ENCODE peak calls at places on chromosomes 11 and 22, in nine cellular contexts. M, K, F, G, J, H, N, Y and L are unnamed samples.

GRCh38 chr11:131530411-131530810 is 160.0 kb downstream of the NTM start:
- DNase-seq in K (peak), J (no peak), N (no peak), F (no peak), M (no peak), H (no peak), Y (no peak), G (no peak), L (no peak)

GRCh38 chr11:102762414-102762813 is 18.0 kb downstream of the MMP10 start:
- DNase-seq in J (no peak), G (peak), Y (no peak), H (no peak), F (no peak), M (no peak), K (no peak), N (peak), L (no peak)

GRCh38 chr11:32829157-32829679 is 509 bp upstream of the PRRG4 start:
- DNase-seq in H (no peak), G (peak), J (no peak), Y (no peak), F (peak), M (no peak), N (no peak), K (no peak), L (no peak)

GRCh38 chr22:27476729-27477128 is 324.8 kb downstream of the MN1 start:
- DNase-seq in M (no peak), G (peak), K (no peak), F (no peak), J (no peak), Y (no peak), N (peak), H (no peak), L (no peak)

GRCh38 chr22:21074092-21074715 is 28.5 kb downstream of the LRRC74B start:
- DNase-seq in J (no peak), H (no peak), K (no peak), G (peak), Y (no peak), F (no peak), M (no peak), N (peak), L (no peak)

GRCh38 chr22:47616396-47617020 is 854.1 kb downstream of the TBC1D22A start:
- DNase-seq in J (no peak), N (no peak), F (no peak), Y (no peak), H (peak), G (no peak), K (no peak), M (peak), L (peak)

GRCh38 chr11:75024068-75024449 is 35.3 kb downstream of the NEU3 start:
- DNase-seq in K (peak), N (no peak), G (no peak), Y (no peak), J (no peak), F (no peak), H (no peak), M (no peak), L (no peak)

GRCh38 chr11:25119416-25119815 is 622.6 kb downstream of the LUZP2 start:
- DNase-seq in G (no peak), N (no peak), F (no peak), H (no peak), J (no peak), K (no peak), M (no peak), Y (no peak), L (no peak)

GRCh38 chr22:40452730-40453487 is 82.5 kb downstream of the SGSM3 start:
- DNase-seq in M (no peak), Y (no peak), G (no peak), F (no peak), N (no peak), K (no peak), H (no peak), J (no peak), L (no peak)

GRCh38 chr11:32176223-32176811 is 85.4 kb downstream of the RCN1 start:
- DNase-seq in K (peak), J (peak), Y (peak), M (peak), G (peak), N (peak), H (peak), F (peak), L (peak)

GRCh38 chr11:64016512-64016911 is 19.2 kb upstream of the FLRT1 start:
- DNase-seq in Y (no peak), F (no peak), H (no peak), N (no peak), M (no peak), G (no peak), J (no peak), K (no peak), L (no peak)

GRCh38 chr11:123674297-123674696 is 19.9 kb upstream of the SCN3B start:
- DNase-seq in J (no peak), G (peak), K (no peak), M (no peak), Y (no peak), F (no peak), N (peak), H (no peak), L (no peak)

GRCh38 chr11:17544181-17544622 is at the start of gene USH1C:
- DNase-seq in K (no peak), M (peak), H (no peak), G (no peak), J (peak), F (no peak), Y (no peak), N (peak), L (no peak)

GRCh38 chr22:27576815-27577564 is 224.6 kb downstream of the MN1 start:
- DNase-seq in F (no peak), H (no peak), G (no peak), Y (no peak), N (no peak), J (no peak), K (no peak), M (no peak), L (no peak)

GRCh38 chr11:17703951-17704350 is 15.4 kb upstream of the MYOD1 start:
- DNase-seq in M (no peak), F (no peak), H (no peak), K (no peak), G (no peak), J (no peak), N (peak), Y (no peak), L (no peak)

GRCh38 chr11:61839742-61840141 is 11.6 kb downstream of the FADS2 start:
- DNase-seq in G (no peak), F (no peak), N (no peak), Y (no peak), M (no peak), K (no peak), H (no peak), J (no peak), L (no peak)

GRCh38 chr11:108534274-108534882 is 36.2 kb upstream of the POGLUT3 start:
- DNase-seq in J (no peak), K (no peak), N (no peak), Y (no peak), H (no peak), M (no peak), F (no peak), G (no peak), L (no peak)

GRCh38 chr11:72552399-72552910 is 118.1 kb upstream of the CLPB start:
- DNase-seq in Y (no peak), G (no peak), H (no peak), N (no peak), K (no peak), M (no peak), F (no peak), J (no peak), L (no peak)

GRCh38 chr11:2932850-2933251 is 3.6 kb upstream of the PHLDA2 start:
- DNase-seq in F (no peak), N (no peak), G (peak), Y (no peak), K (no peak), M (no peak), J (no peak), H (no peak), L (no peak)

GRCh38 chr11:24391165-24391564 is 105.7 kb upstream of the LUZP2 start:
- DNase-seq in J (no peak), N (peak), K (no peak), Y (no peak), H (no peak), G (peak), F (no peak), M (no peak), L (no peak)